ENCODE peak calls at places on chromosomes 6 and 20, in seven cellular contexts. R is AG09309, L is GM23248, T is mesendoderm, Y is hepatocyte, W is heart left ventricle, A is choroid plexus epithelial cell. C is an unnamed sample.

GRCh38 chr6:117613920-117614535 is 11.7 kb upstream of the GOPC start:
- DNase-seq in R (no peak), L (peak; percentile 65), T (peak; percentile 56), Y (no peak), W (no peak), A (peak; percentile 8), C (peak; percentile 24)

GRCh38 chr6:143117108-143117507 is 56.4 kb downstream of the AIG1 start:
- DNase-seq in R (no peak), L (no peak), T (no peak), Y (no peak), W (no peak), A (no peak), C (no peak)

GRCh38 chr6:34654061-34654460 is 42.5 kb downstream of the ILRUN start:
- DNase-seq in R (no peak), L (no peak), T (no peak), Y (no peak), W (no peak), A (no peak), C (no peak)

GRCh38 chr20:956330-956951 is 40.3 kb upstream of the ANGPT4 start:
- DNase-seq in R (no peak), L (peak; percentile 57), T (peak; percentile 90), Y (peak; percentile 78), W (peak; percentile 55), A (peak; percentile 71), C (peak; percentile 63)

GRCh38 chr6:24743265-24743943 is 24.4 kb upstream of the C6orf62 start:
- DNase-seq in R (peak; percentile 91), L (peak; percentile 98), T (peak; percentile 24), Y (peak; percentile 64), W (no peak), A (peak; percentile 97), C (no peak)

GRCh38 chr6:157323114-157323923 is at the start of gene TMEM242:
- DNase-seq in R (peak; percentile 70), L (peak; percentile 94), T (peak; percentile 97), Y (peak; percentile 94), W (peak; percentile 93), A (peak; percentile 97), C (peak; percentile 71)

GRCh38 chr6:70166088-70166958 is 136.6 kb downstream of the COL9A1 start:
- DNase-seq in R (no peak), L (peak; percentile 75), T (peak; percentile 57), Y (peak; percentile 79), W (peak; percentile 19), A (peak; percentile 62), C (no peak)

GRCh38 chr20:13041574-13042457 is 33.0 kb downstream of the SPTLC3 start:
- DNase-seq in R (no peak), L (peak; percentile 6), T (no peak), Y (no peak), W (no peak), A (peak; percentile 47), C (no peak)

GRCh38 chr6:2959909-2960719 is 11.3 kb downstream of the SERPINB6 start:
- DNase-seq in R (peak; percentile 47), L (peak; percentile 94), T (peak; percentile 78), Y (peak; percentile 44), W (no peak), A (peak; percentile 47), C (no peak)

GRCh38 chr6:2960935-2961334 is 10.4 kb downstream of the SERPINB6 start:
- DNase-seq in R (no peak), L (no peak), T (no peak), Y (no peak), W (no peak), A (no peak), C (no peak)

GRCh38 chr6:2962636-2963035 is 8.7 kb downstream of the SERPINB6 start:
- DNase-seq in R (no peak), L (no peak), T (no peak), Y (no peak), W (no peak), A (no peak), C (no peak)

GRCh38 chr6:2961971-2962370 is 9.4 kb downstream of the SERPINB6 start:
- DNase-seq in R (no peak), L (no peak), T (no peak), Y (peak; percentile 73), W (no peak), A (no peak), C (no peak)

DNA sequence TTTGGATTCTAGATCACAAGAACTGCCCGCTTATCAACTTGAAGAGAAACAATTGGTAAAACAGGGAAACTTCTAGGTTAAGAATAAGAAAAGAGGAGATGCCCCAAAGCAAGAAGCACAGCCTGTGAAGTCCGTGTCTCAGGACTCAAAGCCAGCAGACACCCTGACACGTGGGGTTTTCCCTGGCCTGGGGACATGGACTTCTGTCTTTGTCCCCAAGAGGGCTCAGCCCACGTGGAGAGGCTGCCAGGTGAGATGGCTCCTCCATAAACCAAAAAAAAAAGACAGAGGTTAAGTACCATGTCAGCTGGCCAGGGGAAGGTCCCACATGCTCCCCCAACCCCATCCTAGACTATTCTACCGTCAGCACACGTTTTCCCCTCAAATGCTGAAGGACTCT is 9.9 kb downstream of the SERPINB6 start:
- DNase-seq in R (no peak), L (no peak), T (no peak), Y (no peak), W (no peak), A (no peak), C (no peak)
- H3K4me3 ChIP-seq in R (no peak overlapping the region), L (no peak overlapping the region), T (no peak overlapping the region), Y (no peak overlapping the region), W (no peak overlapping the region), A (no peak overlapping the region), C (no peak overlapping the region)

GRCh38 chr6:168320661-168321060 is 1.1 kb upstream of the DACT2 start:
- DNase-seq in R (no peak), L (no peak), T (no peak), Y (no peak), W (no peak), A (peak; percentile 54), C (no peak)

GRCh38 chr6:168319279-168320051 is at the start of gene DACT2:
- DNase-seq in R (no peak), L (no peak), T (no peak), Y (peak; percentile 63), W (no peak), A (no peak), C (no peak)

GRCh38 chr6:168318579-168319278 is 848 bp downstream of the DACT2 start:
- DNase-seq in R (no peak), L (no peak), T (no peak), Y (no peak), W (no peak), A (no peak), C (no peak)

GRCh38 chr6:168326294-168327261 is 7.0 kb upstream of the DACT2 start:
- DNase-seq in R (no peak), L (no peak), T (peak; percentile 89), Y (peak; percentile 44), W (no peak), A (peak; percentile 83), C (no peak)

GRCh38 chr6:168322966-168323365 is 3.4 kb upstream of the DACT2 start:
- DNase-seq in R (no peak), L (no peak), T (no peak), Y (no peak), W (no peak), A (peak; percentile 42), C (no peak)
- H3K4me3 ChIP-seq in R (no peak overlapping the region), L (no peak overlapping the region), T (no peak overlapping the region), Y (no peak overlapping the region), W (no peak overlapping the region), A (no peak overlapping the region), C (no peak overlapping the region)

DNA sequence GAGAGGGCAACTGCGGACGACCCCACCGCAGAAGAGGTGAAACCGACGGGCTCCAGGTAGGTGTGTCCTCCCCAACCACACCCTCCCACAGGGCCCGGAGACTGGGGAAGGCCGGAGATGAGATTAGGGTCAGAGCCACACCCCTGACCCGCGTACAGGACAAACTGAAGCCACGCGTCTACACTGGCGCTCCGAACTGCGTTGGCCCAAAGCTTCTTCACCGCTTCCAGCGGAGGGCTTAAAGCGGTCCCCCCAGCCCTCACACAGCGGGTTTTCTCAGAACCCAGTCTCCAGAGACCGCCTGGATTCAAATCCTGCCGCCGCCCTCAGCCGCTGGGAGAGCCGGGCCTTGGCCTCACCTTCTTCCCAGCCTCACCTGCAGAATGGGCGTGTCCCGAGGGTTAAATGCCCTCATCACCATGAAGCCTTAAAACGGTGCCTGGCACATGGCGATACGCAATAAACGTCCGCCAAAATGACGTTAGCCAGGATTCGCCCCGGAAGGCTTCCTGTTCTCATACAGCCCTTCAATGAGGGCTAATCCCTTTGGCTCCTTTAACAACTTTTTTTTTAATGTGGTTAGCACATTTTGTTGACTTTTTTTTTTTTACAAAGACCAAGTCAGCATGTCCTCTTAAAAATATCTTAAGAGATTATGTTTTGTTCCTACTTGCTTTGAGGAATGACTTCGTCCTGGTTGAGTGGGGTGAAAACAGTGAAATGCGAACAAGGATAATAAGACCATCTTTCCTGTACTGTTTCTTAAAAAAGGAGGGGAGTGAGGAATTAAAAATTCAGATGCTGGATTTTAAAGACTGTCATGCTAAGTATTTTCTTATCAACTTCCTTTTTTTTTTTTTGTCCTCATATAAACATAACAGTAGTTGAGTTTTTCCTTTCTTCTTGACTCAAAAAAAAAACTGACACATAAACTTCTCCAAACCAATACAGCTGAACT is 15.1 kb upstream of the ZNF217 start:
- DNase-seq in R (no peak), L (peak; percentile 34), T (peak; percentile 28), Y (peak; percentile 20), W (peak; percentile 23), A (peak; percentile 43), C (peak; percentile 58)
- H3K4me3 ChIP-seq in R (no peak overlapping the region), L (peak overlapping the region; percentile 7), T (no peak overlapping the region), Y (no peak overlapping the region), W (no peak overlapping the region), A (no peak overlapping the region), C (peak overlapping the region; percentile 55)

DNA sequence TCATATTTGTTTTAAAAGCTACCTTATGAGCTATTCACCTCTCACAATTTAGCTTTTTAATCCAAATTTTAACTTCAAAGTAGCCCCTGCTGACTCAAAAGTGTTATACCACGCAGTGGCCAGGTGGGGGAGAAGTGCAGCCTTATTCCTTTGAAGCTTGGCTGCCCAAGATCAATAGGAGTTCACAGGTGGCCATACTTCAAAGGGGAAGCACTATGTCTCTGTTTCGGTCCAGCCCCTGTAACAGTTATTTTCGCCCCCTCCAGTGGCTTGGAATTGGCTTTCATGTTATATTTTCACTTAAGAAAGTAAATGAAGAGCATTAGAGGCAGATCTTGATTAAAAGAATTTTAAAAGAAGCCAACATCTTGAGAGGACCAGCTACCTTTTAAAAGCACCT is 608.4 kb downstream of the EPHA7 start:
- DNase-seq in R (no peak), L (peak; percentile 34), T (peak; percentile 78), Y (peak; percentile 68), W (no peak), A (peak; percentile 65), C (no peak)
- H3K4me3 ChIP-seq in R (no peak overlapping the region), L (no peak overlapping the region), T (no peak overlapping the region), Y (no peak overlapping the region), W (no peak overlapping the region), A (no peak overlapping the region), C (no peak overlapping the region)

C was measured in CD8-positive, alpha-beta memory T cell.